ENCODE peak calls at places on chromosomes 4 and X, in eight cellular contexts. Y is A549, E is tibial nerve, Q is endodermal cell, B is ovary, I is sigmoid colon, M is pancreas, G is Peyer's patch. S is an unnamed sample.

GRCh38 chrX:102155806-102156179 is at the start of gene BEX5:
- DNase-seq in Y (no peak), E (no peak), Q (peak; percentile 88), B (peak; percentile 70), I (peak; percentile 78), M (peak; percentile 76), G (peak; percentile 41), S (peak; percentile 20)

GRCh38 chr4:51845736-51846135 is 2.8 kb downstream of the DCUN1D4 start:
- DNase-seq in Y (no peak), E (no peak), Q (no peak), B (no peak), I (no peak), M (no peak), G (no peak), S (no peak)

GRCh38 chr4:47913328-47913727 is 1.1 kb downstream of the NFXL1 start:
- DNase-seq in Y (no peak), E (no peak), Q (no peak), B (no peak), I (no peak), M (no peak), G (no peak), S (no peak)

GRCh38 chr4:53586121-53586816 is 5.0 kb downstream of the LNX1 start:
- DNase-seq in Y (no peak), E (no peak), Q (no peak), B (no peak), I (no peak), M (no peak), G (no peak), S (no peak)

GRCh38 chr4:2848449-2848848 is 4.8 kb downstream of the ADD1 start:
- DNase-seq in Y (no peak), E (no peak), Q (no peak), B (no peak), I (no peak), M (no peak), G (no peak), S (no peak)

GRCh38 chr4:63563288-63564014 is 845.8 kb downstream of the TECRL start:
- DNase-seq in Y (no peak), E (no peak), Q (peak; percentile 68), B (no peak), I (no peak), M (no peak), G (no peak), S (no peak)

GRCh38 chrX:55907968-55908607 is 190.5 kb downstream of the RRAGB start:
- DNase-seq in Y (no peak), E (peak; percentile 15), Q (peak; percentile 88), B (peak; percentile 50), I (peak; percentile 68), M (peak; percentile 62), G (peak; percentile 68), S (no peak)

GRCh38 chrX:106585478-106585877 is 26.3 kb upstream of the RADX start:
- DNase-seq in Y (no peak), E (no peak), Q (no peak), B (no peak), I (no peak), M (no peak), G (no peak), S (no peak)

GRCh38 chr4:167183036-167183435 is 51.3 kb downstream of the SPOCK3 start:
- DNase-seq in Y (no peak), E (no peak), Q (no peak), B (no peak), I (no peak), M (no peak), G (no peak), S (no peak)

GRCh38 chrX:2360731-2361130 is 140.0 kb downstream of the DHRSX start:
- DNase-seq in Y (peak; percentile 52), E (no peak), Q (no peak), B (no peak), I (no peak), M (no peak), G (no peak), S (no peak)

GRCh38 chr4:41364871-41365270 is 108.1 kb downstream of the UCHL1 start:
- DNase-seq in Y (no peak), E (peak; percentile 35), Q (no peak), B (no peak), I (no peak), M (no peak), G (no peak), S (no peak)

GRCh38 chr4:176791591-176792347 is 953 bp downstream of the VEGFC start:
- DNase-seq in Y (no peak), E (no peak), Q (peak; percentile 71), B (peak; percentile 10), I (peak; percentile 62), M (peak; percentile 69), G (no peak), S (no peak)

GRCh38 chr4:73853246-73853704 is at the start of gene PF4V1:
- DNase-seq in Y (no peak), E (no peak), Q (peak; percentile 93), B (no peak), I (peak; percentile 69), M (peak; percentile 76), G (no peak), S (no peak)
- TF ChIP-seq CTCF in Y (no peak), E (no peak), Q (peak; percentile 69), B (no peak), I (no peak), M (no peak), G (no peak), S (no peak)

DNA sequence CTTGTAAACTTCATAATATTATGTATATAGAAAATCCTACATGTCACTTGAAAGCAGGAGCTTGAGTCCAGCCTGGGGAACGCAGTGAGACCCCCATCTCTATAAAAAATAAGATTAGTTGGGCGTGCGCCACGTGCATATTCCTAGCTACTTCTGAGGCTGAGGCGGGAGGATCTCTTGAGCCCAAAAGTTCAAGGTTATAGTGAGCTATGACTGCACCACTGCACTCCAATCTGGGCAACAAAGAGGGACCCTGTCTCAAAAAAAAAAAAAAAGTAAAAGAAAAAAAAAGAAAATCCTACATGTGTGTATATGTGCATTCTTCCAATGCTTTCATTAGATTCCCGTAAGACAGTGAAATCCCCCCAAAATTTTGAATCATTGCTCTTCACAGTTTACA is 1.7 kb downstream of the SEC31A start:
- DNase-seq in Y (no peak), E (no peak), Q (no peak), B (no peak), I (no peak), M (no peak), G (no peak), S (no peak)
- H3K4me3 ChIP-seq in Y (peak overlapping the region; percentile 61), E (peak overlapping the region; percentile 86), Q (peak overlapping the region; percentile 98), B (peak overlapping the region; percentile 76), I (no peak overlapping the region), M (peak overlapping the region; percentile 56), G (peak overlapping the region; percentile 75), S (no peak overlapping the region)

GRCh38 chrX:53481093-53481492 is 46.9 kb upstream of the HSD17B10 start:
- DNase-seq in Y (peak; percentile 32), E (no peak), Q (peak; percentile 58), B (no peak), I (no peak), M (no peak), G (no peak), S (no peak)
- TF ChIP-seq CTCF in Y (peak; percentile 45), E (no peak), Q (peak; percentile 64), B (no peak), I (no peak), M (no peak), G (peak; percentile 6), S (no peak)

GRCh38 chr4:13656569-13656988 is 29.1 kb upstream of the BOD1L1 start:
- DNase-seq in Y (peak; percentile 20), E (peak; percentile 66), Q (peak; percentile 78), B (no peak), I (peak; percentile 66), M (peak; percentile 70), G (peak; percentile 70), S (peak; percentile 49)
- H3K4me3 ChIP-seq in Y (no peak overlapping the region), E (peak overlapping the region; percentile 40), Q (no peak overlapping the region), B (peak overlapping the region; percentile 15), I (no peak overlapping the region), M (no peak overlapping the region), G (peak overlapping the region; percentile 30), S (peak overlapping the region; percentile 30)

GRCh38 chr4:72338060-72338459 is 231.0 kb downstream of the ADAMTS3 start:
- DNase-seq in Y (no peak), E (no peak), Q (no peak), B (no peak), I (no peak), M (no peak), G (no peak), S (no peak)

GRCh38 chr4:72341432-72341820 is 227.6 kb downstream of the ADAMTS3 start:
- DNase-seq in Y (no peak), E (no peak), Q (no peak), B (no peak), I (no peak), M (no peak), G (no peak), S (no peak)

GRCh38 chr4:72340803-72341431 is 228.1 kb downstream of the ADAMTS3 start:
- DNase-seq in Y (no peak), E (no peak), Q (no peak), B (no peak), I (no peak), M (no peak), G (no peak), S (no peak)
- TF ChIP-seq CTCF in Y (no peak), E (no peak), Q (peak; percentile 58), B (no peak), I (no peak), M (no peak), G (no peak), S (no peak)

GRCh38 chr4:6844986-6845385 is 62.5 kb downstream of the KIAA0232 start:
- DNase-seq in Y (no peak), E (no peak), Q (no peak), B (no peak), I (no peak), M (no peak), G (no peak), S (no peak)

GRCh38 chr4:6847134-6847533 is 62.5 kb upstream of the TBC1D14 start:
- DNase-seq in Y (no peak), E (no peak), Q (no peak), B (no peak), I (no peak), M (no peak), G (no peak), S (no peak)

GRCh38 chr4:6848717-6849305 is 60.8 kb upstream of the TBC1D14 start:
- DNase-seq in Y (no peak), E (no peak), Q (no peak), B (no peak), I (no peak), M (no peak), G (no peak), S (no peak)

GRCh38 chr4:6840062-6840976 is 57.8 kb downstream of the KIAA0232 start:
- DNase-seq in Y (no peak), E (no peak), Q (no peak), B (no peak), I (no peak), M (no peak), G (no peak), S (no peak)

GRCh38 chr4:6845574-6845973 is 63.0 kb downstream of the KIAA0232 start:
- DNase-seq in Y (no peak), E (no peak), Q (no peak), B (no peak), I (no peak), M (no peak), G (no peak), S (no peak)
- H3K4me3 ChIP-seq in Y (no peak overlapping the region), E (no peak overlapping the region), Q (no peak overlapping the region), B (no peak overlapping the region), I (no peak overlapping the region), M (no peak overlapping the region), G (no peak overlapping the region), S (no peak overlapping the region)